ENCODE peak calls at places on chromosomes 12 and 14, in four cellular contexts. M, V, H and L are unnamed samples.

GRCh38 chr12:68319988-68320623 is 12.1 kb downstream of the MDM1 start:
- DNase-seq in M (peak; percentile 93), V (no peak), H (no peak), L (no peak)

GRCh38 chr12:63753743-63754142 is 26.0 kb upstream of the RXYLT1 start:
- DNase-seq in M (no peak), V (no peak), H (no peak), L (no peak)

GRCh38 chr14:100417466-100417865 is 94.3 kb downstream of the SLC25A47 start:
- DNase-seq in M (peak; percentile 91), V (no peak), H (no peak), L (no peak)

GRCh38 chr12:6653987-6654386 is 6.8 kb upstream of the ACRBP start:
- DNase-seq in M (no peak), V (no peak), H (no peak), L (no peak)

GRCh38 chr14:75301666-75302325 is 23.2 kb downstream of the FOS start:
- DNase-seq in M (peak; percentile 87), V (no peak), H (no peak), L (no peak)

GRCh38 chr14:87133073-87133815 is 859.7 kb downstream of the GALC start:
- DNase-seq in M (no peak), V (no peak), H (no peak), L (no peak)

GRCh38 chr14:103688906-103689902 is 26.0 kb downstream of the XRCC3 start:
- DNase-seq in M (peak; percentile 78), V (no peak), H (no peak), L (no peak)

GRCh38 chr12:16307843-16308475 is 30.5 kb upstream of the SLC15A5 start:
- DNase-seq in M (no peak), V (no peak), H (no peak), L (no peak)

GRCh38 chr14:36478782-36479181 is 41.2 kb downstream of the NKX2-1 start:
- DNase-seq in M (no peak), V (no peak), H (no peak), L (no peak)

GRCh38 chr14:22888662-22889061 is 5.6 kb downstream of the REM2 start:
- DNase-seq in M (no peak), V (no peak), H (no peak), L (no peak)

GRCh38 chr12:83826112-83826511 is 1086.5 kb downstream of the SLC6A15 start:
- DNase-seq in M (peak; percentile 45), V (no peak), H (no peak), L (no peak)

GRCh38 chr14:104692939-104693315 is 3.5 kb downstream of the INF2 start:
- DNase-seq in M (no peak), V (no peak), H (no peak), L (no peak)

GRCh38 chr12:6872073-6873048 is 742 bp downstream of the SPSB2 start:
- DNase-seq in M (peak; percentile 76), V (peak; percentile 82), H (peak; percentile 66), L (no peak)

GRCh38 chr12:109267361-109267760 is 41.7 kb downstream of the FOXN4 start:
- DNase-seq in M (no peak), V (no peak), H (no peak), L (no peak)

GRCh38 chr12:56687225-56688128 is 607 bp downstream of the PTGES3 start:
- DNase-seq in M (peak; percentile 39), V (peak; percentile 48), H (no peak), L (peak; percentile 9)

GRCh38 chr12:32811686-32812392 is 56.1 kb upstream of the YARS2 start:
- DNase-seq in M (no peak), V (no peak), H (no peak), L (no peak)

GRCh38 chr12:12736759-12737676 is 19.9 kb downstream of the CDKN1B start:
- DNase-seq in M (peak; percentile 67), V (peak; percentile 6), H (no peak), L (no peak)

GRCh38 chr12:46494424-46494823 is 121.9 kb upstream of the SLC38A2 start:
- DNase-seq in M (peak; percentile 87), V (no peak), H (no peak), L (no peak)

GRCh38 chr14:77275855-77276153 is 4.8 kb upstream of the NGB start:
- DNase-seq in M (no peak), V (no peak), H (no peak), L (no peak)

GRCh38 chr14:51395361-51395849 is 155.4 kb downstream of the TMX1 start:
- DNase-seq in M (peak; percentile 83), V (no peak), H (no peak), L (no peak)